ENCODE peak calls at places on chromosomes 5 and 9, in six cellular contexts. L is CD4-positive, alpha-beta T cell; O is spleen; K is lower lobe of right lung; F is GM23248; H is endodermal cell. B is an unnamed sample.

GRCh38 chr5:173452098-173452497 is 123.9 kb upstream of the STC2 start:
- DNase-seq in L (no peak), O (no peak), K (no peak), F (peak), H (no peak), B (peak)

GRCh38 chr5:80275347-80275746 is 19.5 kb upstream of the SERINC5 start:
- DNase-seq in L (no peak), O (no peak), K (no peak), F (peak), H (peak), B (no peak)

GRCh38 chr9:97572892-97573365 is 60.2 kb downstream of the TSTD2 start:
- DNase-seq in L (no peak), O (peak), K (no peak), F (no peak), H (no peak), B (no peak)

GRCh38 chr9:114177423-114178064 is 22.2 kb downstream of the COL27A1 start:
- DNase-seq in L (no peak), O (peak), K (no peak), F (peak), H (no peak), B (no peak)

GRCh38 chr5:172798422-172799215 is 27.6 kb upstream of the DUSP1 start:
- DNase-seq in L (no peak), O (peak), K (no peak), F (peak), H (peak), B (peak)

GRCh38 chr5:137575847-137576246 is 76.7 kb upstream of the SPOCK1 start:
- DNase-seq in L (no peak), O (no peak), K (no peak), F (peak), H (no peak), B (no peak)

GRCh38 chr9:109986423-109987055 is 206.5 kb downstream of the PALM2AKAP2 start:
- DNase-seq in L (no peak), O (no peak), K (no peak), F (peak), H (no peak), B (no peak)

GRCh38 chr5:136145030-136145429 is 12.4 kb downstream of the SMAD5 start:
- DNase-seq in L (no peak), O (no peak), K (no peak), F (no peak), H (no peak), B (no peak)

GRCh38 chr5:168706655-168707069 is 127.5 kb upstream of the PANK3 start:
- DNase-seq in L (no peak), O (no peak), K (no peak), F (peak), H (peak), B (no peak)

GRCh38 chr5:96004754-96005153 is 43.1 kb upstream of the ELL2 start:
- DNase-seq in L (no peak), O (no peak), K (no peak), F (peak), H (no peak), B (no peak)

GRCh38 chr5:149333711-149334443 is 11.4 kb upstream of the GRPEL2 start:
- DNase-seq in L (no peak), O (no peak), K (no peak), F (peak), H (no peak), B (no peak)

GRCh38 chr5:143147918-143148317 is 255.6 kb downstream of the NR3C1 start:
- DNase-seq in L (no peak), O (no peak), K (no peak), F (no peak), H (no peak), B (no peak)

GRCh38 chr9:3769646-3770045 is 243.8 kb upstream of the RFX3 start:
- DNase-seq in L (no peak), O (no peak), K (no peak), F (no peak), H (peak), B (no peak)

GRCh38 chr9:37466037-37466709 is 923 bp upstream of the ZBTB5 start:
- DNase-seq in L (no peak), O (peak), K (peak), F (peak), H (peak), B (peak)

GRCh38 chr9:105299190-105299854 is 54.9 kb downstream of the SLC44A1 start:
- DNase-seq in L (no peak), O (no peak), K (no peak), F (peak), H (no peak), B (peak)

GRCh38 chr9:12640021-12640587 is 53.1 kb upstream of the TYRP1 start:
- DNase-seq in L (no peak), O (no peak), K (no peak), F (peak), H (no peak), B (no peak)

GRCh38 chr9:104028827-104029226 is 65.3 kb upstream of the SMC2 start:
- DNase-seq in L (no peak), O (no peak), K (no peak), F (no peak), H (no peak), B (no peak)

GRCh38 chr5:3124410-3124809 is 372.9 kb upstream of the IRX2 start:
- DNase-seq in L (no peak), O (no peak), K (no peak), F (no peak), H (peak), B (peak)

GRCh38 chr9:137194909-137195308 is 5.6 kb downstream of the TPRN start:
- DNase-seq in L (no peak), O (no peak), K (no peak), F (no peak), H (no peak), B (no peak)
- H3K27ac ChIP-seq in L (no peak), O (no peak), K (no peak), F (no peak), H (no peak), B (no peak)

GRCh38 chr9:91122755-91123154 is 239.0 kb downstream of the AUH start:
- DNase-seq in L (no peak), O (no peak), K (no peak), F (no peak), H (no peak), B (no peak)

GRCh38 chr9:91131433-91131839 is 230.3 kb downstream of the AUH start:
- DNase-seq in L (peak), O (no peak), K (no peak), F (peak), H (no peak), B (no peak)

GRCh38 chr9:91127653-91128052 is 234.1 kb downstream of the AUH start:
- DNase-seq in L (no peak), O (no peak), K (no peak), F (peak), H (no peak), B (no peak)

GRCh38 chr9:91130796-91131318 is 230.9 kb downstream of the AUH start:
- DNase-seq in L (no peak), O (no peak), K (no peak), F (no peak), H (no peak), B (no peak)

DNA sequence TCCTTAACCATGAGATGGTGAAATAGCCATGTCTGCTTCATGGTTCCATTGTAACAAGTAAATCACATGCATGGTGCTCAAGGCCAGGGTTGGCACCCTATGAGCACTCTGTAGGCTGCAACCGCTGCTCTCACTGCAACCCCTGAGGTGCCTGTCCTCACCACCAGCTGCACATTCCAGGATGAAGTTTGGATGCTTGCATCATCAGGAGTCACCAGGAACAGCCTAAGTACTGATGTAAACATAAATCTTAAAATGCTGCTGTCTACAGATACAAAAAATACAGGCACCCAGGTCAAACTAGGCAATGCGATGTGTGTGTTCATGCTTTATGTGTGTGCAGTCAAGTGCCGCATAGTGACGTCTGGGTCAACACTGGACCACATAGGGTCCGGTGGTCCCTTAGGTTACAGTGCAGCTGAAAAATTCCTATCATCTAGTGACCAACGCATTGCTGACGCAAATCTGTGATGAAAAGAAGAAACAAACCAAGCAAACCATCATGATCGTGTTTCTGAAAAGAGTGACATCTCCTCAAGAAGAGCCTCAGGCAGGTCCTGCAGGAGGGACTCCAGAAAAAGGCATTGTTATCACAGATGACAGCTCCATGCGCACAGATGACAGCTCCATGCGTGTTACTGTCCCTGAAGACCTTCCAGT is 234.8 kb downstream of the AUH start:
- DNase-seq in L (no peak), O (no peak), K (no peak), F (peak), H (no peak), B (no peak)
- H3K27ac ChIP-seq in L (no peak), O (no peak), K (no peak), F (no peak), H (no peak), B (no peak)

DNA sequence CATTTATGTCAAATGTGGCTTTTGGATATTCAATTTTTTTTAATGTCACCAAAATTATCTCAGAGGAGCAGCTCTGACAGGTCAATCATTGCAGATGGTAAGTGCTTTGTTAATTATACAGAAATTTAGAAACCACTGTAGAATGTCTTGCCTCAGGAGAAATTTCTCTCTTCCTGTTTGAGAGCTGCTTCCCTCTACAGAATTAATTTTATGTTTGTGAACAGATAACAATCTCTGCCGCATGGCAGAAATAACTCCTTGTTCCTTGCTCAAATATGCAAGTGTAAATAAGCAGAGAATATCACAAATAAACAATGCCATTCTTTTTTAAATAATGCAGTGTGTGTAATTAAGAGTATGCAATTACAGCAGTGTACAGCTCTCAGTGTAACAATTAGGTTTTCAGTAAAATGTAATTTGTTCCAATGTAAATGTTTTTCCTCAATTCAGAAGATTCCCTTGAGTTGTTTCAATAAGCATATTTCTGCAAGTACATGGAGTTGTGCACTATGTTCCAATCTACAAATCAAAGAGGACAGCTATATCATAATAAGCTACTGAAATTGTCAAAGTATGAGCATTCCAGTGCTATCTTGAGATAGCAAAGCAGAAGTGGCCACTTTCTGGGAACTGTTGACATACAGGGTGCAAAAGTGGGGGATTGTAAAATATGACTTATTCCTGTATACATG is 1012.8 kb downstream of the MAT2B start:
- DNase-seq in L (no peak), O (no peak), K (no peak), F (no peak), H (no peak), B (no peak)
- H3K27ac ChIP-seq in L (no peak), O (no peak), K (no peak), F (no peak), H (no peak), B (no peak)

GRCh38 chr5:72151169-72151568 is 43.9 kb downstream of the MAP1B start:
- DNase-seq in L (no peak), O (no peak), K (no peak), F (no peak), H (no peak), B (no peak)

GRCh38 chr5:72152506-72152905 is 45.2 kb downstream of the MAP1B start:
- DNase-seq in L (no peak), O (no peak), K (no peak), F (peak), H (no peak), B (no peak)

GRCh38 chr5:72151646-72152045 is 44.4 kb downstream of the MAP1B start:
- DNase-seq in L (no peak), O (no peak), K (no peak), F (no peak), H (no peak), B (no peak)

GRCh38 chr5:72154076-72154756 is 46.9 kb downstream of the MAP1B start:
- DNase-seq in L (no peak), O (no peak), K (no peak), F (no peak), H (no peak), B (no peak)

GRCh38 chr5:72153551-72153950 is 46.3 kb downstream of the MAP1B start:
- DNase-seq in L (no peak), O (no peak), K (no peak), F (no peak), H (no peak), B (no peak)
- H3K27ac ChIP-seq in L (no peak), O (no peak), K (no peak), F (no peak), H (peak), B (peak)

GRCh38 chr5:178296066-178296465 is 63.5 kb upstream of the PHYKPL start:
- DNase-seq in L (no peak), O (peak), K (peak), F (no peak), H (peak), B (no peak)

GRCh38 chr5:178301641-178302040 is 69.0 kb upstream of the PHYKPL start:
- DNase-seq in L (no peak), O (peak), K (peak), F (no peak), H (peak), B (no peak)

GRCh38 chr5:178297751-178298150 is 65.1 kb upstream of the PHYKPL start:
- DNase-seq in L (no peak), O (peak), K (peak), F (no peak), H (peak), B (no peak)

GRCh38 chr5:178295589-178295988 is 63.0 kb upstream of the PHYKPL start:
- DNase-seq in L (no peak), O (no peak), K (no peak), F (no peak), H (no peak), B (no peak)

DNA sequence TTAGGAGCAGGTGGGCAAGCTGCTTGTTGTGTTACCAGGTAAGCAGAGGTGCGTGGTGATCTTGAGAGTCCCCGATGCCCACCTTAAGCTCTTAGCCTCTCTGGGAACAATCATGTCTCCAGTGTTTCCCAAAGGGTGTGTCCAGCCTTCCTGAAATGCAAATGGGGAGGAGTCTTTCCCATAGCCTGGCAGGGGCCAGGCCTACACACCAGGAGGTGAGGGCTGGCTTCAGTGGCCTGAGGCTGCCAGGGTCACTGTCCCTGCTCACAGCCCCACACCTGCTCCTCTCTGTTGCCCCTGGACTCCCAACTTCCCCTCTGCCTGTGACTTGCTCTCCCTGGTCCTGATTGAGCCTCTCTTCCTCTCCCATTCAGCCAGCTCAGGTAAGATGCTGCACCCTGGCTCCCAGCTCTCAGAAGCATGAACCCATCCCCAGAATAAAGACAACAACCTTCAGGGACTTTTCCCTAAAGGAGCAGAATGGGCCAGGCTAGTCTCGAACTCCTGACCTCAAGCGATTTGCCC is 65.7 kb upstream of the PHYKPL start:
- DNase-seq in L (no peak), O (peak), K (peak), F (no peak), H (peak), B (no peak)
- H3K27ac ChIP-seq in L (no peak), O (no peak), K (no peak), F (no peak), H (no peak), B (no peak)

GRCh38 chr5:150507283-150508020 is 479 bp upstream of the NDST1 start:
- DNase-seq in L (no peak), O (no peak), K (no peak), F (no peak), H (no peak), B (no peak)

GRCh38 chr5:150505041-150505511 is 2.9 kb upstream of the NDST1 start:
- DNase-seq in L (no peak), O (no peak), K (no peak), F (peak), H (no peak), B (no peak)

GRCh38 chr5:150503977-150504620 is 3.8 kb upstream of the NDST1 start:
- DNase-seq in L (no peak), O (peak), K (peak), F (peak), H (no peak), B (no peak)

GRCh38 chr5:150506571-150507282 is 1.2 kb upstream of the NDST1 start:
- DNase-seq in L (no peak), O (no peak), K (no peak), F (no peak), H (no peak), B (no peak)

DNA sequence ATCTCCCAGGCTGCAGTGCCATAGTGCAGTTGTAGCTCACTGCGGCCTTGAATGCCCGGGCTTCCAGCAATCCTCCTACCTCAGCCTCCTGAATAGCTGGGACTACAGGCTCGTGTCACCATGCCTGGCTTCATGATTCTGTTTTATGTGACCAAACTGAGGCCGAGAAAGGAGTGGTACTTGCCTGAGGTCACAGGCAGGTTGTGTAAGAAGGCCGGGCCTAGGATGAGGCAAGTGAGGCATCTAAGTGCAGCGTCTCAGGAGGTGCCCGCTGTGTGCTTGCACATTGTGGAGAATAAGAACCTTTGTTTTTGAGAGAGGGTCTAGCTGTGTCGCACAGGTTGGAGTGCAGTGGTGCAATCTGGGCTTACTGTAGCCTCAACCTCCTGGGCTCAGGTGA is 2.1 kb upstream of the NDST1 start:
- DNase-seq in L (no peak), O (no peak), K (no peak), F (no peak), H (no peak), B (no peak)
- H3K27ac ChIP-seq in L (no peak), O (peak), K (peak), F (no peak), H (no peak), B (peak)

GRCh38 chr5:115296130-115296997 is at the start of gene CCDC112:
- DNase-seq in L (peak), O (peak), K (peak), F (peak), H (peak), B (no peak)
- H3K27ac ChIP-seq in L (no peak), O (peak), K (peak), F (no peak), H (peak), B (peak)